ENCODE peak calls at places on chromosomes 13 and 19, in nine cellular contexts. S is CD8-positive, alpha-beta memory T cell; Q is endodermal cell; T is upper lobe of right lung; R is cardiac muscle cell; P is HCT116; A is left ventricle myocardium inferior; K is ascending aorta; E is thoracic aorta. C is an unnamed sample.

GRCh38 chr19:39405261-39405912 is 1.3 kb upstream of the ZFP36 start:
- DNase-seq in S (no peak), Q (no peak), T (no peak), R (no peak), P (no peak), A (no peak), K (no peak), E (no peak), C (no peak)

GRCh38 chr13:73323615-73324014 is 264.8 kb downstream of the KLF5 start:
- DNase-seq in S (no peak), Q (no peak), T (no peak), R (no peak), P (no peak), A (no peak), K (no peak), E (no peak), C (no peak)

GRCh38 chr19:35592226-35592625 is 6.3 kb downstream of the PMIS2 start:
- DNase-seq in S (peak; percentile 11), Q (peak; percentile 76), T (no peak), R (peak; percentile 71), P (peak; percentile 53), A (no peak), K (no peak), E (no peak), C (no peak)

GRCh38 chr13:29125145-29125933 is 305.2 kb downstream of the MTUS2 start:
- DNase-seq in S (no peak), Q (no peak), T (no peak), R (no peak), P (no peak), A (no peak), K (no peak), E (no peak), C (no peak)

GRCh38 chr13:21749410-21749809 is 78.5 kb downstream of the FGF9 start:
- DNase-seq in S (no peak), Q (no peak), T (no peak), R (no peak), P (no peak), A (no peak), K (no peak), E (no peak), C (no peak)

GRCh38 chr19:6060600-6061391 is 49.5 kb downstream of the RFX2 start:
- DNase-seq in S (no peak), Q (peak; percentile 64), T (no peak), R (no peak), P (no peak), A (no peak), K (no peak), E (no peak), C (peak; percentile 57)

GRCh38 chr19:35487821-35488220 is 2.4 kb downstream of the KRTDAP start:
- DNase-seq in S (no peak), Q (no peak), T (no peak), R (no peak), P (no peak), A (no peak), K (no peak), E (no peak), C (no peak)

GRCh38 chr19:8988204-8988603 is 22.0 kb downstream of the MUC16 start:
- DNase-seq in S (no peak), Q (peak; percentile 67), T (no peak), R (no peak), P (peak; percentile 13), A (no peak), K (no peak), E (no peak), C (no peak)

GRCh38 chr19:33865306-33865705 is 68.6 kb downstream of the KCTD15 start:
- DNase-seq in S (no peak), Q (no peak), T (no peak), R (no peak), P (no peak), A (no peak), K (no peak), E (no peak), C (no peak)

GRCh38 chr13:65310663-65311328 is 1919.3 kb downstream of the PCDH9 start:
- DNase-seq in S (no peak), Q (no peak), T (peak; percentile 54), R (no peak), P (no peak), A (no peak), K (no peak), E (no peak), C (no peak)

GRCh38 chr19:16601378-16602052 is 26.5 kb downstream of the MED26 start:
- DNase-seq in S (no peak), Q (no peak), T (no peak), R (no peak), P (no peak), A (no peak), K (no peak), E (no peak), C (no peak)

GRCh38 chr19:2254052-2254872 is 2.0 kb downstream of the JSRP1 start:
- DNase-seq in S (no peak), Q (peak; percentile 94), T (no peak), R (peak; percentile 59), P (no peak), A (no peak), K (no peak), E (no peak), C (no peak)

GRCh38 chr19:56942749-56943148 is 102.2 kb upstream of the PEG3 start:
- DNase-seq in S (no peak), Q (peak; percentile 45), T (peak; percentile 76), R (peak; percentile 1), P (no peak), A (peak; percentile 30), K (no peak), E (no peak), C (no peak)

GRCh38 chr13:111006508-111007031 is 91.7 kb upstream of the ANKRD10 start:
- DNase-seq in S (no peak), Q (peak; percentile 63), T (peak; percentile 70), R (peak; percentile 94), P (no peak), A (peak; percentile 83), K (peak; percentile 73), E (peak; percentile 69), C (no peak)

GRCh38 chr19:48145596-48146254 is 24.4 kb downstream of the LIG1 start:
- DNase-seq in S (no peak), Q (no peak), T (no peak), R (no peak), P (no peak), A (no peak), K (no peak), E (no peak), C (no peak)

GRCh38 chr19:47343194-47343802 is 5.8 kb upstream of the DHX34 start:
- DNase-seq in S (no peak), Q (no peak), T (no peak), R (no peak), P (no peak), A (no peak), K (no peak), E (no peak), C (no peak)

GRCh38 chr13:74696148-74696922 is 562.1 kb upstream of the KLF12 start:
- DNase-seq in S (no peak), Q (no peak), T (no peak), R (no peak), P (no peak), A (no peak), K (no peak), E (no peak), C (no peak)

GRCh38 chr13:28466151-28466550 is 28.8 kb downstream of the FLT1 start:
- DNase-seq in S (no peak), Q (no peak), T (no peak), R (no peak), P (no peak), A (no peak), K (no peak), E (no peak), C (no peak)

GRCh38 chr13:79317856-79318255 is 88.2 kb downstream of the RBM26 start:
- DNase-seq in S (no peak), Q (no peak), T (no peak), R (no peak), P (no peak), A (no peak), K (no peak), E (no peak), C (no peak)

GRCh38 chr13:102598061-102598460 is 1.3 kb downstream of the TPP2 start:
- DNase-seq in S (no peak), Q (no peak), T (no peak), R (no peak), P (no peak), A (no peak), K (no peak), E (no peak), C (no peak)

DNA sequence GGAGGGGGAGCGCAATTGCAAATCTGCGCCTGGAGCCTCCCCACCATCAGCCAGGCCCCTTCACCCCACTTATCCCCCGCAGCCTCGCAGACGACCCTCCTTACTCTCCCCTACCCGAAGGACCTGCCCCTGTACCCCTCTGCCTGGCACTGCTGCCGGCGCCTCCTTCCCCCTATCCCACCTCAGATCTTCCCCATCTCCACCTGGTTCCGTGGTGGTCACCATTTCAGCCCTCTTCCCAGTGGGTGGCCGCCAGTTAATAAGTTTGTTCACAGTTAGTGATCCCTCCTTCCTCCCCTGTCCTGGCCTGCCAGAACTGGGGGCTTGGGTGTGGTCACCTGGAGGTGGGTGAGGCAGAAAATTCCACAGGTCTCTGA is 397 bp downstream of the SLC44A2 start:
- DNase-seq in S (no peak), Q (peak; percentile 67), T (no peak), R (no peak), P (no peak), A (no peak), K (no peak), E (no peak), C (no peak)
- H3K4me1 ChIP-seq in S (peaks cover 25% of the 10 kb centered on the region), Q (no peaks in the 10 kb centered on the region), T (peaks cover 9% of the 10 kb centered on the region), R (no peaks in the 10 kb centered on the region), P (peaks cover 57% of the 10 kb centered on the region), A (peaks cover 36% of the 10 kb centered on the region), K (peaks cover 15% of the 10 kb centered on the region), E (peaks cover 22% of the 10 kb centered on the region), C (peaks cover 27% of the 10 kb centered on the region)

GRCh38 chr19:3358919-3359849 is 7.2 kb upstream of the NFIC start:
- DNase-seq in S (peak; percentile 70), Q (no peak), T (peak; percentile 89), R (peak; percentile 72), P (no peak), A (peak; percentile 78), K (no peak), E (no peak), C (peak; percentile 63)
- H3K4me3 ChIP-seq in S (peak overlapping the region; percentile 63), Q (no peak overlapping the region), T (peak overlapping the region; percentile 91), R (peak overlapping the region; percentile 74), P (peak overlapping the region; percentile 69), A (peak overlapping the region; percentile 97), K (peak overlapping the region; percentile 83), E (peak overlapping the region; percentile 98), C (peak overlapping the region; percentile 73)

GRCh38 chr19:38394488-38394887 is 6.0 kb downstream of the SPRED3 start:
- DNase-seq in S (peak; percentile 39), Q (peak; percentile 98), T (no peak), R (peak; percentile 59), P (no peak), A (no peak), K (no peak), E (no peak), C (peak; percentile 68)
- H3K27me3 ChIP-seq in S (no peaks in the 10 kb centered on the region), Q (no peaks in the 10 kb centered on the region), T (peaks cover 39% of the 10 kb centered on the region), R (no peaks in the 10 kb centered on the region), P (no peaks in the 10 kb centered on the region), A (peaks cover 61% of the 10 kb centered on the region), K (no peaks in the 10 kb centered on the region), E (no peaks in the 10 kb centered on the region), C (no peaks in the 10 kb centered on the region)

DNA sequence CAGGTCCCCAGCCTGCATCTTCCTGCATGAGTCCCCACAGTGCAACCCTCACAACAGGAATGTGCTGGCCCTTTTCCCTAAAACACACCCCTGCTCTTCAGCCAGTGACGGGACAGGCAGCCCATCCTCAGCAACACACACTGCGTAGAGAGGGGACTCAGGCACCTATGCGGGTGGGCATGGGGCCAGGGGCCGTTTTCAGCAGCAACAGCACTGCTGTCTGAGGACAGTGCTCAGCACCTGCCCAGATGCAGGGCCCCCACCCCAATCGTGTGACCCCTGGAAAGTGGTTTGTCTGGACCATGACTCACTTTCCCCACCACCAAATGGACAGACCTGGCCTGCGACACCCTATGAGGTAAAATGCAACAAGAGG is 28.0 kb upstream of the ISYNA1 start:
- DNase-seq in S (no peak), Q (no peak), T (no peak), R (no peak), P (no peak), A (no peak), K (no peak), E (no peak), C (no peak)
- H3K4me1 ChIP-seq in S (no peaks in the 10 kb centered on the region), Q (no peaks in the 10 kb centered on the region), T (peaks cover 42% of the 10 kb centered on the region), R (no peaks in the 10 kb centered on the region), P (peaks cover 32% of the 10 kb centered on the region), A (peaks cover 81% of the 10 kb centered on the region), K (peaks cover 63% of the 10 kb centered on the region), E (peaks cover 68% of the 10 kb centered on the region), C (peaks cover 8% of the 10 kb centered on the region)